ENCODE peak calls at places on chromosomes 7 and 10, in seven cellular contexts. One of them, this sample, is unnamed.

GRCh38 chr7:130489140-130489967 is 2.5 kb upstream of the MEST start:
- DNase-seq in effector CD4-positive, alpha-beta T cell: no peak
- DNase-seq in iris pigment epithelial cell: peak; percentile 94
- DNase-seq in activated naive CD4-positive, alpha-beta T cell treated with anti-CD3 and anti-CD28 coated beads, Interleukin-2, amount 10 ng/mL, durations not matched to agents 7 days and 5 days: no peak
- DNase-seq in mucosa of descending colon: no peak
- DNase-seq in T1000: no peak
- DNase-seq in type B pancreatic cell: no peak
- DNase-seq in this sample: no peak

GRCh38 chr10:35961501-35961900 is 319.4 kb upstream of the FZD8 start:
- DNase-seq in effector CD4-positive, alpha-beta T cell: no peak
- DNase-seq in T1000: no peak
- DNase-seq in mucosa of descending colon: no peak
- DNase-seq in type B pancreatic cell: no peak
- DNase-seq in iris pigment epithelial cell: peak; percentile 56
- DNase-seq in activated naive CD4-positive, alpha-beta T cell treated with anti-CD3 and anti-CD28 coated beads, Interleukin-2, amount 10 ng/mL, durations not matched to agents 7 days and 5 days: no peak
- DNase-seq in this sample: no peak

GRCh38 chr7:30148951-30149459 is 14.2 kb downstream of the MTURN start:
- DNase-seq in type B pancreatic cell: no peak
- DNase-seq in mucosa of descending colon: no peak
- DNase-seq in activated naive CD4-positive, alpha-beta T cell treated with anti-CD3 and anti-CD28 coated beads, Interleukin-2, amount 10 ng/mL, durations not matched to agents 7 days and 5 days: peak; percentile 74
- DNase-seq in effector CD4-positive, alpha-beta T cell: no peak
- DNase-seq in T1000: no peak
- DNase-seq in iris pigment epithelial cell: no peak
- DNase-seq in this sample: no peak

GRCh38 chr7:147432068-147432467 is 1158.5 kb upstream of the C7orf33 start:
- DNase-seq in T1000: no peak
- DNase-seq in iris pigment epithelial cell: peak; percentile 7
- DNase-seq in mucosa of descending colon: no peak
- DNase-seq in activated naive CD4-positive, alpha-beta T cell treated with anti-CD3 and anti-CD28 coated beads, Interleukin-2, amount 10 ng/mL, durations not matched to agents 7 days and 5 days: no peak
- DNase-seq in type B pancreatic cell: no peak
- DNase-seq in effector CD4-positive, alpha-beta T cell: no peak
- DNase-seq in this sample: peak; percentile 32

GRCh38 chr7:76233538-76234281 is 32.0 kb downstream of the SRRM3 start:
- DNase-seq in effector CD4-positive, alpha-beta T cell: no peak
- DNase-seq in type B pancreatic cell: no peak
- DNase-seq in iris pigment epithelial cell: no peak
- DNase-seq in mucosa of descending colon: no peak
- DNase-seq in T1000: no peak
- DNase-seq in activated naive CD4-positive, alpha-beta T cell treated with anti-CD3 and anti-CD28 coated beads, Interleukin-2, amount 10 ng/mL, durations not matched to agents 7 days and 5 days: no peak
- DNase-seq in this sample: peak; percentile 79

GRCh38 chr7:108358553-108358952 is 97.7 kb downstream of the NRCAM start:
- DNase-seq in iris pigment epithelial cell: peak; percentile 93
- DNase-seq in mucosa of descending colon: no peak
- DNase-seq in T1000: peak; percentile 63
- DNase-seq in activated naive CD4-positive, alpha-beta T cell treated with anti-CD3 and anti-CD28 coated beads, Interleukin-2, amount 10 ng/mL, durations not matched to agents 7 days and 5 days: no peak
- DNase-seq in effector CD4-positive, alpha-beta T cell: no peak
- DNase-seq in type B pancreatic cell: no peak
- DNase-seq in this sample: peak; percentile 36

GRCh38 chr7:158422551-158423189 is 165.0 kb downstream of the PTPRN2 start:
- DNase-seq in mucosa of descending colon: no peak
- DNase-seq in T1000: no peak
- DNase-seq in effector CD4-positive, alpha-beta T cell: no peak
- DNase-seq in iris pigment epithelial cell: no peak
- DNase-seq in activated naive CD4-positive, alpha-beta T cell treated with anti-CD3 and anti-CD28 coated beads, Interleukin-2, amount 10 ng/mL, durations not matched to agents 7 days and 5 days: no peak
- DNase-seq in type B pancreatic cell: no peak
- DNase-seq in this sample: no peak

GRCh38 chr10:101120884-101121660 is 10.0 kb upstream of the TLX1 start:
- DNase-seq in iris pigment epithelial cell: no peak
- DNase-seq in type B pancreatic cell: no peak
- DNase-seq in effector CD4-positive, alpha-beta T cell: peak; percentile 19
- DNase-seq in activated naive CD4-positive, alpha-beta T cell treated with anti-CD3 and anti-CD28 coated beads, Interleukin-2, amount 10 ng/mL, durations not matched to agents 7 days and 5 days: peak; percentile 58
- DNase-seq in T1000: no peak
- DNase-seq in mucosa of descending colon: peak; percentile 77
- DNase-seq in this sample: peak; percentile 31

GRCh38 chr10:114623661-114624294 is 34.3 kb downstream of the ABLIM1 start:
- DNase-seq in mucosa of descending colon: no peak
- DNase-seq in effector CD4-positive, alpha-beta T cell: no peak
- DNase-seq in T1000: peak; percentile 47
- DNase-seq in iris pigment epithelial cell: peak; percentile 84
- DNase-seq in type B pancreatic cell: no peak
- DNase-seq in activated naive CD4-positive, alpha-beta T cell treated with anti-CD3 and anti-CD28 coated beads, Interleukin-2, amount 10 ng/mL, durations not matched to agents 7 days and 5 days: no peak
- DNase-seq in this sample: no peak

GRCh38 chr7:228610-229009 is 36.2 kb downstream of the FAM20C start:
- DNase-seq in mucosa of descending colon: no peak
- DNase-seq in effector CD4-positive, alpha-beta T cell: no peak
- DNase-seq in iris pigment epithelial cell: no peak
- DNase-seq in activated naive CD4-positive, alpha-beta T cell treated with anti-CD3 and anti-CD28 coated beads, Interleukin-2, amount 10 ng/mL, durations not matched to agents 7 days and 5 days: no peak
- DNase-seq in T1000: no peak
- DNase-seq in type B pancreatic cell: no peak
- DNase-seq in this sample: no peak

GRCh38 chr10:100998183-100998990 is 1.2 kb upstream of the LZTS2 start:
- DNase-seq in type B pancreatic cell: peak; percentile 92
- DNase-seq in T1000: peak; percentile 53
- DNase-seq in mucosa of descending colon: peak; percentile 91
- DNase-seq in activated naive CD4-positive, alpha-beta T cell treated with anti-CD3 and anti-CD28 coated beads, Interleukin-2, amount 10 ng/mL, durations not matched to agents 7 days and 5 days: peak; percentile 74
- DNase-seq in iris pigment epithelial cell: peak; percentile 76
- DNase-seq in effector CD4-positive, alpha-beta T cell: peak; percentile 55
- DNase-seq in this sample: peak; percentile 80

GRCh38 chr7:76191783-76192240 is 9.9 kb upstream of the SRRM3 start:
- DNase-seq in T1000: no peak
- DNase-seq in effector CD4-positive, alpha-beta T cell: no peak
- DNase-seq in iris pigment epithelial cell: peak; percentile 70
- DNase-seq in mucosa of descending colon: no peak
- DNase-seq in type B pancreatic cell: no peak
- DNase-seq in activated naive CD4-positive, alpha-beta T cell treated with anti-CD3 and anti-CD28 coated beads, Interleukin-2, amount 10 ng/mL, durations not matched to agents 7 days and 5 days: no peak
- DNase-seq in this sample: peak; percentile 79

GRCh38 chr7:15764010-15764409 is 77.5 kb upstream of the MEOX2 start:
- DNase-seq in effector CD4-positive, alpha-beta T cell: no peak
- DNase-seq in type B pancreatic cell: no peak
- DNase-seq in activated naive CD4-positive, alpha-beta T cell treated with anti-CD3 and anti-CD28 coated beads, Interleukin-2, amount 10 ng/mL, durations not matched to agents 7 days and 5 days: no peak
- DNase-seq in mucosa of descending colon: no peak
- DNase-seq in T1000: no peak
- DNase-seq in iris pigment epithelial cell: no peak
- DNase-seq in this sample: no peak

GRCh38 chr10:99540339-99540672 is 7.6 kb downstream of the NKX2-3 start:
- DNase-seq in T1000: no peak
- DNase-seq in activated naive CD4-positive, alpha-beta T cell treated with anti-CD3 and anti-CD28 coated beads, Interleukin-2, amount 10 ng/mL, durations not matched to agents 7 days and 5 days: no peak
- DNase-seq in mucosa of descending colon: no peak
- DNase-seq in effector CD4-positive, alpha-beta T cell: no peak
- DNase-seq in iris pigment epithelial cell: no peak
- DNase-seq in type B pancreatic cell: no peak
- DNase-seq in this sample: peak; percentile 31

GRCh38 chr10:80161321-80162084 is 29.0 kb downstream of the PLAC9 start:
- DNase-seq in effector CD4-positive, alpha-beta T cell: no peak
- DNase-seq in iris pigment epithelial cell: no peak
- DNase-seq in activated naive CD4-positive, alpha-beta T cell treated with anti-CD3 and anti-CD28 coated beads, Interleukin-2, amount 10 ng/mL, durations not matched to agents 7 days and 5 days: no peak
- DNase-seq in mucosa of descending colon: no peak
- DNase-seq in type B pancreatic cell: no peak
- DNase-seq in T1000: no peak
- DNase-seq in this sample: peak; percentile 42

GRCh38 chr10:59606551-59606961 is 103.1 kb downstream of the SLC16A9 start:
- DNase-seq in effector CD4-positive, alpha-beta T cell: no peak
- DNase-seq in mucosa of descending colon: no peak
- DNase-seq in activated naive CD4-positive, alpha-beta T cell treated with anti-CD3 and anti-CD28 coated beads, Interleukin-2, amount 10 ng/mL, durations not matched to agents 7 days and 5 days: no peak
- DNase-seq in T1000: no peak
- DNase-seq in type B pancreatic cell: no peak
- DNase-seq in iris pigment epithelial cell: peak; percentile 52
- DNase-seq in this sample: no peak

GRCh38 chr7:74514131-74514591 is 60.5 kb downstream of the GTF2IRD1 start:
- DNase-seq in mucosa of descending colon: no peak
- DNase-seq in effector CD4-positive, alpha-beta T cell: no peak
- DNase-seq in activated naive CD4-positive, alpha-beta T cell treated with anti-CD3 and anti-CD28 coated beads, Interleukin-2, amount 10 ng/mL, durations not matched to agents 7 days and 5 days: no peak
- DNase-seq in T1000: no peak
- DNase-seq in type B pancreatic cell: no peak
- DNase-seq in iris pigment epithelial cell: no peak
- DNase-seq in this sample: no peak

GRCh38 chr10:12533151-12533550 is 183.8 kb downstream of the CAMK1D start:
- DNase-seq in activated naive CD4-positive, alpha-beta T cell treated with anti-CD3 and anti-CD28 coated beads, Interleukin-2, amount 10 ng/mL, durations not matched to agents 7 days and 5 days: no peak
- DNase-seq in T1000: no peak
- DNase-seq in iris pigment epithelial cell: no peak
- DNase-seq in mucosa of descending colon: no peak
- DNase-seq in type B pancreatic cell: no peak
- DNase-seq in effector CD4-positive, alpha-beta T cell: no peak
- DNase-seq in this sample: no peak

GRCh38 chr7:6015917-6016652 is 7.0 kb downstream of the AIMP2 start:
- DNase-seq in T1000: no peak
- DNase-seq in mucosa of descending colon: no peak
- DNase-seq in iris pigment epithelial cell: peak; percentile 93
- DNase-seq in activated naive CD4-positive, alpha-beta T cell treated with anti-CD3 and anti-CD28 coated beads, Interleukin-2, amount 10 ng/mL, durations not matched to agents 7 days and 5 days: no peak
- DNase-seq in effector CD4-positive, alpha-beta T cell: no peak
- DNase-seq in type B pancreatic cell: no peak
- DNase-seq in this sample: no peak

GRCh38 chr10:133372507-133372906 is 647 bp downstream of the ECHS1 start:
- DNase-seq in type B pancreatic cell: no peak
- DNase-seq in T1000: no peak
- DNase-seq in iris pigment epithelial cell: no peak
- DNase-seq in activated naive CD4-positive, alpha-beta T cell treated with anti-CD3 and anti-CD28 coated beads, Interleukin-2, amount 10 ng/mL, durations not matched to agents 7 days and 5 days: no peak
- DNase-seq in effector CD4-positive, alpha-beta T cell: no peak
- DNase-seq in mucosa of descending colon: peak; percentile 76
- DNase-seq in this sample: no peak

GRCh38 chr7:24284699-24285506 is 913 bp downstream of the NPY start:
- DNase-seq in type B pancreatic cell: no peak
- DNase-seq in effector CD4-positive, alpha-beta T cell: no peak
- DNase-seq in T1000: no peak
- DNase-seq in mucosa of descending colon: no peak
- DNase-seq in iris pigment epithelial cell: no peak
- DNase-seq in activated naive CD4-positive, alpha-beta T cell treated with anti-CD3 and anti-CD28 coated beads, Interleukin-2, amount 10 ng/mL, durations not matched to agents 7 days and 5 days: no peak
- DNase-seq in this sample: peak; percentile 68

GRCh38 chr7:39515556-39516228 is 50.5 kb upstream of the YAE1 start:
- DNase-seq in iris pigment epithelial cell: no peak
- DNase-seq in activated naive CD4-positive, alpha-beta T cell treated with anti-CD3 and anti-CD28 coated beads, Interleukin-2, amount 10 ng/mL, durations not matched to agents 7 days and 5 days: no peak
- DNase-seq in T1000: no peak
- DNase-seq in type B pancreatic cell: no peak
- DNase-seq in mucosa of descending colon: no peak
- DNase-seq in effector CD4-positive, alpha-beta T cell: no peak
- DNase-seq in this sample: no peak

GRCh38 chr10:8462565-8462964 is 408.1 kb downstream of the GATA3 start:
- DNase-seq in mucosa of descending colon: no peak
- DNase-seq in T1000: no peak
- DNase-seq in activated naive CD4-positive, alpha-beta T cell treated with anti-CD3 and anti-CD28 coated beads, Interleukin-2, amount 10 ng/mL, durations not matched to agents 7 days and 5 days: no peak
- DNase-seq in effector CD4-positive, alpha-beta T cell: no peak
- DNase-seq in iris pigment epithelial cell: no peak
- DNase-seq in type B pancreatic cell: no peak
- DNase-seq in this sample: no peak

GRCh38 chr10:78306358-78306757 is 272.7 kb downstream of the RPS24 start:
- DNase-seq in effector CD4-positive, alpha-beta T cell: no peak
- DNase-seq in T1000: no peak
- DNase-seq in iris pigment epithelial cell: no peak
- DNase-seq in activated naive CD4-positive, alpha-beta T cell treated with anti-CD3 and anti-CD28 coated beads, Interleukin-2, amount 10 ng/mL, durations not matched to agents 7 days and 5 days: no peak
- DNase-seq in mucosa of descending colon: no peak
- DNase-seq in type B pancreatic cell: no peak
- DNase-seq in this sample: no peak

GRCh38 chr7:151803841-151804240 is 73.1 kb downstream of the PRKAG2 start:
- DNase-seq in T1000: no peak
- DNase-seq in type B pancreatic cell: no peak
- DNase-seq in activated naive CD4-positive, alpha-beta T cell treated with anti-CD3 and anti-CD28 coated beads, Interleukin-2, amount 10 ng/mL, durations not matched to agents 7 days and 5 days: no peak
- DNase-seq in mucosa of descending colon: no peak
- DNase-seq in iris pigment epithelial cell: no peak
- DNase-seq in effector CD4-positive, alpha-beta T cell: no peak
- DNase-seq in this sample: no peak

GRCh38 chr7:98878365-98879197 is at the start of gene TRRAP:
- DNase-seq in T1000: peak; percentile 29
- DNase-seq in type B pancreatic cell: peak; percentile 91
- DNase-seq in iris pigment epithelial cell: peak; percentile 59
- DNase-seq in effector CD4-positive, alpha-beta T cell: peak; percentile 61
- DNase-seq in activated naive CD4-positive, alpha-beta T cell treated with anti-CD3 and anti-CD28 coated beads, Interleukin-2, amount 10 ng/mL, durations not matched to agents 7 days and 5 days: peak; percentile 77
- DNase-seq in mucosa of descending colon: peak; percentile 82
- DNase-seq in this sample: peak; percentile 75

GRCh38 chr7:73971701-73972341 is 56.2 kb upstream of the ELN start:
- DNase-seq in effector CD4-positive, alpha-beta T cell: no peak
- DNase-seq in T1000: no peak
- DNase-seq in activated naive CD4-positive, alpha-beta T cell treated with anti-CD3 and anti-CD28 coated beads, Interleukin-2, amount 10 ng/mL, durations not matched to agents 7 days and 5 days: no peak
- DNase-seq in mucosa of descending colon: no peak
- DNase-seq in type B pancreatic cell: peak; percentile 56
- DNase-seq in iris pigment epithelial cell: no peak
- DNase-seq in this sample: peak; percentile 84

GRCh38 chr10:125060038-125060437 is 100.3 kb downstream of the CTBP2 start:
- DNase-seq in T1000: no peak
- DNase-seq in type B pancreatic cell: no peak
- DNase-seq in effector CD4-positive, alpha-beta T cell: no peak
- DNase-seq in iris pigment epithelial cell: peak; percentile 49
- DNase-seq in mucosa of descending colon: no peak
- DNase-seq in activated naive CD4-positive, alpha-beta T cell treated with anti-CD3 and anti-CD28 coated beads, Interleukin-2, amount 10 ng/mL, durations not matched to agents 7 days and 5 days: no peak
- DNase-seq in this sample: no peak